ENCODE peak calls at places on chromosomes 2 and 18, in eight cellular contexts. J, G, P, U, A, O, V and F are unnamed samples.

GRCh38 chr2:10087360-10087759 is 7.1 kb upstream of the CYS1 start:
- DNase-seq in J (no peak), G (no peak), P (no peak), U (no peak), A (no peak), O (no peak), V (no peak), F (peak)

GRCh38 chr2:185338104-185338503 is 400.5 kb upstream of the FSIP2 start:
- DNase-seq in J (no peak), G (no peak), P (no peak), U (no peak), A (no peak), O (no peak), V (no peak), F (no peak)

GRCh38 chr18:74360852-74361640 is 45.4 kb downstream of the C18orf63 start:
- DNase-seq in J (no peak), G (no peak), P (no peak), U (no peak), A (no peak), O (no peak), V (no peak), F (no peak)

GRCh38 chr2:224440988-224441387 is 39.1 kb upstream of the FAM124B start:
- DNase-seq in J (no peak), G (no peak), P (no peak), U (no peak), A (no peak), O (no peak), V (no peak), F (no peak)

GRCh38 chr18:62198259-62198658 is 11.2 kb downstream of the RELCH start:
- DNase-seq in J (no peak), G (no peak), P (no peak), U (no peak), A (no peak), O (peak), V (no peak), F (no peak)

GRCh38 chr2:14358774-14359173 is 273.7 kb upstream of the LRATD1 start:
- DNase-seq in J (no peak), G (no peak), P (no peak), U (no peak), A (no peak), O (no peak), V (no peak), F (no peak)

GRCh38 chr18:74714796-74715195 is 117.1 kb downstream of the ZNF407 start:
- DNase-seq in J (no peak), G (no peak), P (no peak), U (no peak), A (no peak), O (no peak), V (no peak), F (no peak)

GRCh38 chr2:558879-559278 is 118.3 kb downstream of the TMEM18 start:
- DNase-seq in J (no peak), G (no peak), P (no peak), U (no peak), A (no peak), O (no peak), V (no peak), F (no peak)

GRCh38 chr2:241931084-241931975 is 61.8 kb downstream of the RTP5 start:
- DNase-seq in J (no peak), G (no peak), P (no peak), U (no peak), A (no peak), O (no peak), V (no peak), F (no peak)

GRCh38 chr2:1494257-1494656 is 81.0 kb downstream of the TPO start:
- DNase-seq in J (no peak), G (no peak), P (no peak), U (no peak), A (no peak), O (no peak), V (no peak), F (no peak)

GRCh38 chr2:10265328-10266132 is 37.2 kb upstream of the HPCAL1 start:
- DNase-seq in J (no peak), G (no peak), P (no peak), U (no peak), A (no peak), O (no peak), V (peak), F (no peak)

GRCh38 chr2:158048327-158048726 is 53.3 kb upstream of the UPP2 start:
- DNase-seq in J (no peak), G (no peak), P (no peak), U (no peak), A (no peak), O (no peak), V (no peak), F (no peak)

GRCh38 chr2:120735750-120736170 is at the start of gene GLI2:
- DNase-seq in J (peak), G (peak), P (peak), U (no peak), A (no peak), O (peak), V (peak), F (peak)

GRCh38 chr2:120488531-120488930 is 142.6 kb downstream of the INHBB start:
- DNase-seq in J (no peak), G (no peak), P (no peak), U (no peak), A (no peak), O (no peak), V (no peak), F (no peak)

GRCh38 chr18:56639094-56639361 is 636 bp upstream of the TXNL1 start:
- DNase-seq in J (no peak), G (no peak), P (no peak), U (no peak), A (no peak), O (no peak), V (no peak), F (no peak)

GRCh38 chr2:145615626-145616025 is 1095.7 kb upstream of the ZEB2 start:
- DNase-seq in J (no peak), G (no peak), P (no peak), U (no peak), A (no peak), O (no peak), V (no peak), F (no peak)
- TF ChIP-seq CTCF in J (no peak), G (no peak), P (no peak), U (no peak), A (no peak), O (no peak), V (no peak), F (no peak)

DNA sequence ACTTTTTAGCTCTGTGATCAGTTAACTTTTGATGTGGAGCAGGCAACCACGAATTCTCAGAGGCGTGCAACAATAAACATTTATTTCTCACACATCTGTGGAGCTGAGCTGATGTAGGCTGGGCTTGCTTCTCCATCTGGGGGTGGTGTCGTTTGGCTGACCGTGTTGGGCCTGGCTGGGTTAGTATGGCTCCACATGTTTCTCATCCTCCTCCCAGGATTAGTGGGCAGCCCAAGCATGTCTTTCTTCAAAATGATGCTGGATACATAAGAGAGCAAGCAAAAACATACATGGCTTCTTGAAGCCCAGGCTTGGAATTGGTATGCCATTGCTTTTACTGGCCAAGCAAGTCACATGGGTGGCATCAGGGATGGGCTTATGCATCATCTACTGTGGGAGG is 157.0 kb upstream of the TNP1 start:
- DNase-seq in J (no peak), G (no peak), P (no peak), U (no peak), A (no peak), O (no peak), V (no peak), F (no peak)
- TF ChIP-seq CTCF in J (no peak), G (no peak), P (no peak), U (no peak), A (no peak), O (no peak), V (no peak), F (no peak)

DNA sequence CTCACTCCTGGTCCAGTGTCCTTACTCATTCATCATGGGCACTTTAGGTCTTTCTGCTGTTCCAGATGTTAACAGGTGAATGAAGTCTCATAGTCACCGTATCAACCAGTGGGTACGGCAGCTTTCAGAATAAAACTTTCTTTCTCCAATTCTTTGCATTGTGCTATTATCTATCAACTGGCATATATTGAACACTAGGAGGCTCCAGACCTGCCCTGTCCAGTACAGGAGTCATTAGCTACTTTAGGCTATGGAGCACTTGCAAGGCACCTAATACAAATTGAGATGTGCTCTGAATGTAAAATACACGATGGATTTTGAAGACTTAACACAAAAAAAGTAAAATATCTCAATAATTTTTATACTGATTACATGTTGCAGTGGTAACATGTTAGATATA is 43.2 kb upstream of the NEB start:
- DNase-seq in J (no peak), G (no peak), P (no peak), U (no peak), A (no peak), O (no peak), V (no peak), F (no peak)
- TF ChIP-seq CTCF in J (no peak), G (no peak), P (no peak), U (peak), A (no peak), O (peak), V (peak), F (no peak)

GRCh38 chr2:64610456-64610855 is 43.3 kb downstream of the SERTAD2 start:
- DNase-seq in J (no peak), G (no peak), P (no peak), U (no peak), A (no peak), O (no peak), V (no peak), F (no peak)

GRCh38 chr2:64608867-64609228 is 44.9 kb downstream of the SERTAD2 start:
- DNase-seq in J (no peak), G (no peak), P (peak), U (no peak), A (no peak), O (no peak), V (no peak), F (no peak)

GRCh38 chr2:64607381-64607780 is 46.3 kb downstream of the SERTAD2 start:
- DNase-seq in J (no peak), G (no peak), P (no peak), U (no peak), A (no peak), O (no peak), V (no peak), F (no peak)

GRCh38 chr2:64606495-64607363 is 47.0 kb downstream of the SERTAD2 start:
- DNase-seq in J (peak), G (peak), P (peak), U (no peak), A (no peak), O (peak), V (no peak), F (peak)

DNA sequence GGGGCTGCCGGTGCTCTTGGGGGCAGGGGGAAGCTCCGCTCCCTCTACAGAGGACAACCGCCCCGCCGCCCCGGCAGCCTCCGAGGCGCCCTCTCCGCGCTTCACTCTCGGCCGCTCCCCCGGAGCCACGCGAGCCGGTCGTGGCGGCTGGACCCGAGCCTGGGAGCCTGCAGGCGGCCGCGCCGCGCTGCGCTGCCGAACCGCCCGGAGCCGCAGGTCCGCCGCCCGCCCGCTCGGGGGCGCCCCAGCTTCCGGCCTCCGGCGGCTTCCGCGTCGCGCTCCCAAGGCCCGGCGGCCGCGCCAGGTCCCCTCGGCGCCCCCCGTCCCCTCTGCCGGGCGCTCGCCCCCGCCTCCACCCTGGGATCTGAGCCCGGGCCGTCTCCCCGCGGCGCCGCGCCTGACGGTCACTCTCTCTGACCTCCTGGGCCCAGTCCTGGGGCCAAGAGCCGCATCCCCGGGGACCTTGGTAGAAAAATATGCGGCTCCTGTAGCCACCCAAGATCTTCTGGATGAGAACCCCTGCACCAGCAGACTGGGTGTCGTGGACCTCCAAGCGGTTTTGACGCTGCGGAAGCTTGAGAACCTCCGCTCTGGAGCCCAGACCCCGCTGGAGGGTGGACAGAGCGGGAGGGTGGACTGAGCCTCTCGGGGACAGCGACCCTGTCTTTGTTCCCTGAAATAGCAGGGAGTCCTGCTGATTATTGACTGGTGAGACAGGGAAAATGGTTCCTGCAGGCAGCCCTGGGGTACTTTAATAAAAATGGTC is 44.3 kb downstream of the SERTAD2 start:
- DNase-seq in J (peak), G (peak), P (peak), U (no peak), A (no peak), O (peak), V (no peak), F (peak)
- TF ChIP-seq CTCF in J (peak), G (peak), P (no peak), U (no peak), A (peak), O (no peak), V (no peak), F (peak)